ENCODE peak calls at places on chromosomes 3 and 15, in five cellular contexts. J is IMR-90, U is A549, E is upper lobe of left lung, X is heart left ventricle. G is an unnamed sample.
A peak's percentile ranks its signal among the peaks of the same experiment; 100 is the strongest.

GRCh38 chr3:13622356-13622755 is 73.4 kb downstream of the FBLN2 start:
- ATAC-seq in E (no peak), X (no peak), J (no peak), U (no peak), G (no peak)

GRCh38 chr3:25182794-25183193 is 245.3 kb upstream of the RARB start:
- ATAC-seq in X (no peak), U (no peak), E (no peak), J (no peak), G (no peak)

GRCh38 chr3:65572175-65572777 is 466.4 kb downstream of the MAGI1 start:
- ATAC-seq in X (no peak), J (no peak), U (no peak), E (no peak), G (no peak)

GRCh38 chr15:46127361-46127874 is 492.6 kb downstream of the SQOR start:
- ATAC-seq in J (peak; percentile 72), U (no peak), E (no peak), X (no peak), G (no peak)

GRCh38 chr3:23800731-23801130 is 5.0 kb upstream of the UBE2E1 start:
- ATAC-seq in E (peak; percentile 29), U (peak; percentile 71), J (peak; percentile 74), X (peak; percentile 73), G (no peak)

GRCh38 chr3:151612119-151612518 is 121.6 kb upstream of the AADACL2 start:
- ATAC-seq in U (no peak), X (no peak), E (no peak), J (no peak), G (no peak)

GRCh38 chr3:195450731-195451229 is 8.0 kb upstream of the ACAP2 start:
- ATAC-seq in X (peak; percentile 56), J (peak; percentile 86), E (peak; percentile 55), U (no peak), G (peak; percentile 91)

GRCh38 chr15:66505430-66505811 is 295 bp downstream of the ZWILCH start:
- ATAC-seq in U (peak; percentile 68), J (peak; percentile 28), X (no peak), E (peak; percentile 37), G (peak; percentile 17)

GRCh38 chr3:35659808-35660207 is 20.5 kb downstream of the ARPP21 start:
- ATAC-seq in U (peak; percentile 58), E (no peak), X (no peak), J (no peak), G (no peak)

GRCh38 chr3:46301122-46301835 is 52.6 kb upstream of the CCR2 start:
- ATAC-seq in X (peak; percentile 50), U (no peak), J (no peak), E (peak; percentile 75), G (peak; percentile 19)

GRCh38 chr15:75022808-75023193 is 589 bp upstream of the PPCDC start:
- ATAC-seq in E (no peak), J (no peak), U (no peak), X (no peak), G (no peak)

GRCh38 chr3:152308475-152308844 is 39.7 kb downstream of the MBNL1 start:
- ATAC-seq in U (peak; percentile 51), E (no peak), X (peak; percentile 13), J (no peak), G (peak; percentile 6)

GRCh38 chr3:186107148-186108105 is 1.5 kb downstream of the ETV5 start:
- ATAC-seq in U (peak; percentile 56), X (no peak), E (peak; percentile 22), J (peak; percentile 6), G (no peak)

GRCh38 chr3:11660242-11660641 is 16.5 kb upstream of the VGLL4 start:
- ATAC-seq in J (no peak), E (no peak), U (no peak), X (no peak), G (no peak)

GRCh38 chr3:100761211-100761921 is 52.1 kb downstream of the TFG start:
- ATAC-seq in E (peak; percentile 26), U (peak; percentile 89), J (peak; percentile 37), X (peak; percentile 54), G (no peak)

GRCh38 chr3:4394048-4394447 is 73.0 kb downstream of the SUMF1 start:
- ATAC-seq in J (no peak), E (no peak), X (no peak), U (no peak), G (no peak)

GRCh38 chr15:58698887-58699641 is 50.4 kb downstream of the ADAM10 start:
- ATAC-seq in J (no peak), U (no peak), E (no peak), X (no peak), G (no peak)

DNA sequence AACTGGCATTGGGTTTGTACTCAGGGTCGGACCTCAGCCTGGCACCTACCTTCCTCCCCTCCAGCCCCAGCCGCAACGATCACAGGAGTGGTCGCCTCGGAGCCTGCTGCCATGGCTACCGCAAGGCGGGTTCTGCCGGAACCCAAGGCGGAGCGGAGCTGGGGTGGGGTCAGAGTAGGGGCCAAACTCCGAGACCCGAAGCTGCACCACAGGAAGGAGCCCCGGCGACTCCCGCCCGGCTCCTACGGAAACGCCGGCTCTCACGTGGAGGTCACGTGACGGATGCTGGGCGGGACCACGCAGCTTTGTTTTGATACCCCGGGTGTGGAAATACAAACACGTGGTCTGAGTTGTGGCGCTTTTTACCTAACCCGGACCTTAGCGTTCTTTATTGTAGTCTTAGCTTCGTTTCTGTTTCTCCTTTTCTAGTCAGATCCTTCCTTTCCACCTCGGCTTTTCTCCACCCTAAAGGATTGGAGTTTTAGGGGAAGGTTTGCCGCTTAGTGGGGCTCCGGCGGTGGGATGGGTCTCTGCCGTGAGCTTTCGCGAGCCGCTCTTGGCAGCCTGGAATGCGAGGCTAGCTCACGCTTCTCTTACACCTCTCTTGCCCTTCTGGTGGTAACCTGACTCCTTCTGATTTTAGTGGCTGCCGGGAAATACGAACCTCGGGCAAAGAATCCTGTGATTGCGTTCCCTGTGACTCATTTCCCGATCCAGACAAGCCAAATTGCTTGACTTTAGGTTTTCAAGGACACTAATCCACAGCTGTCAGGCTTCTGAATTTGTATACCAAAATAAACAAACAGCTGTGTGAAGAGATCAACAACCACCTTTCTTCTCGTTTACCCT is at the start of gene HSPBAP1:
- ATAC-seq in J (peak; percentile 60), E (peak; percentile 92), U (peak; percentile 80), X (peak; percentile 80), G (peak; percentile 82)
- TF ChIP-seq POLR2A in J (peak; percentile 79), E (peak; percentile 83), U (peak; percentile 74), X (peak; percentile 54), G (peak; percentile 55)

GRCh38 chr3:43343778-43344177 is 57.4 kb downstream of the SNRK start:
- ATAC-seq in E (no peak), X (no peak), U (no peak), J (no peak), G (no peak)

GRCh38 chr3:43343185-43343584 is 56.8 kb downstream of the SNRK start:
- ATAC-seq in U (no peak), E (no peak), J (no peak), X (no peak), G (no peak)

GRCh38 chr3:43340403-43340802 is 54.1 kb downstream of the SNRK start:
- ATAC-seq in X (peak; percentile 50), E (no peak), U (no peak), J (no peak), G (no peak)

GRCh38 chr3:43344520-43344919 is 58.2 kb downstream of the SNRK start:
- ATAC-seq in J (no peak), E (no peak), U (no peak), X (no peak), G (no peak)

GRCh38 chr3:43341788-43342187 is 55.4 kb downstream of the SNRK start:
- ATAC-seq in X (no peak), E (no peak), J (no peak), U (no peak), G (no peak)
- H3K27ac ChIP-seq in X (no peak overlapping the region), E (no peak overlapping the region), J (no peak overlapping the region), U (no peak overlapping the region), G (no peak overlapping the region)

DNA sequence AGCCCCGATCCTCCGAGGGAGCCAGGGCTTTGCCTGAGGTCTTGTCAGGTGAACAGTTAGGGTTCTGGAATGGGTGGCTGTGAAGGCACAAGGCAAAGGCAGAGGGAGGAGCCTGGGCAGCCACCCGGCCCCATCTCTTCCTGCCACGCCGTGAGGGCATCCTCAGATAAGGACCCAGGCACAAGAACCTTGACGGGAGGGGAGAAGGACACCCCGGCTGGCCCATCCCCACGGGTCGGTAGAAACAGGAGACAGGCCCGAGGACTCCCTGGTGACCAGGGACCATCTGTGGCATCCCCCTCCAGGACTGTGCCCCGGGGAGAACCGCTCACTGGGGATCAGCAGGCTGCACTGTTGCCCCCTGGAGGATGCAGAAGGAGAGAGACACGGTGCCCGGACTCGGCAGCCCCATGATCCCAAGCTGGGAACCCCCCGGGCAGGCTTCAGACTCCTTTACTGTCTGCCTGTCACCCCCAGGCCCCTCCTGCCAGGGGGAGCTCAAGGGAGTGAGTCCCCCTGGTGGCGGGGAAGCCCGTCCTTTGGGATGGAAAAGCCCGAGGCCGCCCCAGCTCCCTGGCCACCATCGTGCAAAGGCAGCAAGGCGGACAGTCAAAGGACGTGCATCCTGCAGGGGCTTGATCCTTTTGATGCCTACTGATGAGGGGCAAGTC is 12.3 kb upstream of the PCSK6 start:
- ATAC-seq in J (peak; percentile 62), U (peak; percentile 98), X (peak; percentile 58), E (peak; percentile 60), G (peak; percentile 42)
- TF ChIP-seq CTCF in J (peak; percentile 25), U (peak; percentile 76), X (peak; percentile 65), E (peak; percentile 41), G (peak; percentile 28)

GRCh38 chr15:41774062-41774872 is at the start of gene MAPKBP1:
- ATAC-seq in E (peak; percentile 98), J (peak; percentile 92), U (peak; percentile 95), X (peak; percentile 98), G (peak; percentile 96)
- TF ChIP-seq POLR2A in E (peak; percentile 79), J (peak; percentile 47), U (peak; percentile 60), X (peak; percentile 58), G (no peak)

GRCh38 chr3:49172616-49173041 is 1.2 kb downstream of the KLHDC8B start:
- ATAC-seq in X (no peak), J (no peak), E (no peak), U (no peak), G (no peak)
- H3K27ac ChIP-seq in X (peak overlapping the region; percentile 99), J (no peak overlapping the region), E (peak overlapping the region; percentile 89), U (no peak overlapping the region), G (peak overlapping the region; percentile 90)

G was measured in gastroesophageal sphincter.